ENCODE peak calls at places on chromosome 9, in four cellular contexts. T is GM12878, V is HepG2, A is K562. O is an unnamed sample.

GRCh38 chr9:14347408-14348224 is 33.7 kb upstream of the NFIB start:
- DNase-seq in T (no peak), V (no peak), A (no peak), O (peak)

GRCh38 chr9:75964431-75964830 is 74.0 kb downstream of the PCSK5 start:
- DNase-seq in T (no peak), V (peak), A (no peak), O (no peak)

GRCh38 chr9:113823421-113823820 is 52.7 kb upstream of the ZNF618 start:
- DNase-seq in T (no peak), V (no peak), A (no peak), O (peak)

GRCh38 chr9:101513351-101513750 is 20.3 kb upstream of the RNF20 start:
- DNase-seq in T (no peak), V (no peak), A (no peak), O (no peak)

GRCh38 chr9:137917116-137917515 is 39.5 kb downstream of the CACNA1B start:
- DNase-seq in T (no peak), V (no peak), A (no peak), O (no peak)

GRCh38 chr9:16611001-16611400 is 259.5 kb downstream of the BNC2 start:
- DNase-seq in T (no peak), V (no peak), A (no peak), O (no peak)

GRCh38 chr9:104694218-104694617 is at the start of gene OR13D1:
- DNase-seq in T (no peak), V (no peak), A (no peak), O (no peak)

GRCh38 chr9:4590430-4591122 is 71.5 kb upstream of the PLPP6 start:
- DNase-seq in T (no peak), V (no peak), A (no peak), O (no peak)

GRCh38 chr9:69090140-69090750 is 54.7 kb downstream of the FXN start:
- DNase-seq in T (no peak), V (no peak), A (no peak), O (no peak)

GRCh38 chr9:32398207-32398606 is 13.8 kb downstream of the ACO1 start:
- DNase-seq in T (no peak), V (no peak), A (no peak), O (no peak)

GRCh38 chr9:109728696-109729300 is 51.2 kb upstream of the PALM2AKAP2 start:
- DNase-seq in T (no peak), V (no peak), A (no peak), O (no peak)

GRCh38 chr9:72844440-72844768 is 108.4 kb downstream of the ALDH1A1 start:
- DNase-seq in T (no peak), V (no peak), A (no peak), O (no peak)

GRCh38 chr9:87245271-87245670 is 252.4 kb upstream of the DAPK1 start:
- DNase-seq in T (no peak), V (no peak), A (no peak), O (no peak)

GRCh38 chr9:87243602-87244001 is 254.1 kb upstream of the DAPK1 start:
- DNase-seq in T (no peak), V (no peak), A (no peak), O (no peak)

GRCh38 chr9:87250205-87250604 is 247.5 kb upstream of the DAPK1 start:
- DNase-seq in T (no peak), V (no peak), A (no peak), O (no peak)

GRCh38 chr9:87249029-87249428 is 248.6 kb upstream of the DAPK1 start:
- DNase-seq in T (no peak), V (no peak), A (no peak), O (no peak)
- TF ChIP-seq MYC in T (no peak), V (no peak), A (no peak), O (no peak)

DNA sequence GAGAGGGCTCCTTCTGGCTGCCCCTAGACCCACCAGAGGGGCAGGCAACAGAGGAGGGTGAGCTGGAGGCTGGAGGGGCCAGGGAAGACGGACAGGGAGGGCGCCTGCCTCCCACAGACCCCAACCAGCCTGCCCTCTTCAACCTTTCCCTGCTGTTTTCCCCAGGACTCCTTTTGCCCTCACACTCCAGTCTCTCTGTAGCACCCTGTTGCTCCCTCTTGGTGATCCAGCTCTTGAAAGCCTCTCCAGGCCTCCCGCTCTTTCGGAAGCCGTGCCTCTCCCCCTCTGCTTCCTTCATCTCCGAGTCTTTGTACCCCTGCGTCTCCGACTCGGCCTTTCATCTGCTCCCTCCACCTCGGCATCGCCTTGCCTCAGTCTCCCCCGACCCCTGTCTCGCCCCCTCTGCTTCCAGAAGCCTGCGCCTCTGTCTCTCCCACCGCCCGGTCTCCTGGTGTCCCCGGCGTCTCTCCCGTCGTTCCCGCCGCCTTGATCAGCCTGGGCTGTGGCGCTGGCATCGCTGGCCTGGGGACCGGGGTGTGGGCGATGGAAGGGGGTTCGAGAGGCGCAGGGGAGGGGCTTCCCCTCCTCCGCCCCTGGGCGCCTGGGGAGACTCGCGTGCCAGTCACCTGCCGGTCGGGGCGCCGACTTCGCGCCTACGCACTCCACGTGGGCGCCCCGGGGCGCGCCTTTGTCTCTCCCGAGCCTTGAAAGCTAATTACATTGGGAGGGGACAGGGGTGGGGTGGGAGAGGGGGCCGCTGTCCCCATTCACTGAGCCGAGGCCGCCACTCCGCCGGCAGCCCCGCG is 5.3 kb upstream of the PRDM12 start:
- DNase-seq in T (no peak), V (no peak), A (no peak), O (no peak)
- TF ChIP-seq EZH2 in T (no peak), V (peak), A (no peak), O (peak)

DNA sequence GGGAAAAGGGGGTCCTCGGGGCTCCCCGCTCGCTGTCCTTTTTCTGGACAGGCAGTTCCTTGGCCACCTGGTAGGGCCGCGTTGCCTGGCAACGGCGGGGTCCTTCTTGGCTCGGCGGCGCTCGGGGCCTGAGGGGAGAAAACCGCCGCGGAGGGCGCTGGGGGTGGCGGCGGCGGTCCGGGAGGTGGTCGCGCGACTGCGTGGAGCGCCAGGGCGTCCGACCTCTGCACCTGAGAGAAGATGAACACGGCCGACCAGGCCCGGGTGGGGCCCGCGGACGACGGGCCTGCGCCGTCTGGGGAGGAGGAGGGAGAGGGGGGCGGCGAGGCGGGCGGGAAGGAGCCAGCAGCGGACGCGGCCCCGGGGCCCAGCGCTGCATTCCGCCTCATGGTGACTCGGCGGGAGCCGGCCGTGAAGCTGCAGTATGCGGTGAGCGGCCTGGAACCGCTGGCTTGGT is at the start of gene GTF3C4:
- DNase-seq in T (no peak), V (no peak), A (peak), O (peak)
- TF ChIP-seq MYC in T (peak), V (no peak), A (no peak), O (no peak)

DNA sequence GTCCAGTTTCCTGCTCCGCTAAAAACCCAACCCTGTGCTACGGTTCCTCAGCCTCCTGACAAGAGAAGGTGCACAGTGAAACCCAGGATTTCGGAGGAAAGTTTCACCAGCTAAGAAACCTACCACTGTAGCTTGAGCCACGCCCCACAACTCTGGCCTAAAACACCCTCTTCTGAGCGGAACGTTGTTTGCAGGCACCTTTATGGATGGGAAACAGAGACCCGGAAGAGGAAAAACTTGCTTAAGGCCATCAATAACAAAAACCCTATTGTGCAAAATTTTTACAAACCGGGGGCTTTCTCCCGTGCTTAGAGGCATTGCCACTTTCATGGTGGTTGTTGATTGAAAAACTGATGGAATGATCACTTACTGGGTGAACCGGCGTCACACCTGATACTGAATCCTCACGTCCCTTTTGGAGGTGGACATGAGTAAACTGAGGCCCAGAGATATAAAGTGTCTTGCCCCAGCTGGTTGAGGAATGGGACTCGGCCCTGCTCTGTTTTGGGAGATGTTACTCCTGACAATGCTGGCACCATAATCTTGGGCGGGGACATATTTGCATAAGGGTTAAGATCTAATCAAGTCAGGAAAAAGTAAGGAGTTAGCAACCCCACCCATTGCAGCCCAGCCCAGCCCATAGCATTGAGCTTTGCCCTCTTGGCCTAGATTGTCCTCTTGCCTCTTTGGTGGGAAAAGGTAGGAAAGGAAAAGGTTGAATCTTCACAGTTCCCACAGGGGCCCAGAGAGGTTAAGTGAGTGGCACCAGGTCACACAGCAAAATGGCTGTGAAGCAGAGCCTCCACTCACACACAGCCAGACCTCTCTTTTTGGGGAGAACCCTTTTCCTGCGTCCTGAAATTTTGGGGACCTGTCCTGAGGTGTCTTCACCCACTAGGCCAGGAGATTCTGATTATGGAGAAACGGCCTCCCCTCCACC is 23.2 kb upstream of the PTGS1 start:
- DNase-seq in T (no peak), V (peak), A (no peak), O (no peak)
- TF ChIP-seq EZH2 in T (no peak), V (no peak), A (no peak), O (no peak)

DNA sequence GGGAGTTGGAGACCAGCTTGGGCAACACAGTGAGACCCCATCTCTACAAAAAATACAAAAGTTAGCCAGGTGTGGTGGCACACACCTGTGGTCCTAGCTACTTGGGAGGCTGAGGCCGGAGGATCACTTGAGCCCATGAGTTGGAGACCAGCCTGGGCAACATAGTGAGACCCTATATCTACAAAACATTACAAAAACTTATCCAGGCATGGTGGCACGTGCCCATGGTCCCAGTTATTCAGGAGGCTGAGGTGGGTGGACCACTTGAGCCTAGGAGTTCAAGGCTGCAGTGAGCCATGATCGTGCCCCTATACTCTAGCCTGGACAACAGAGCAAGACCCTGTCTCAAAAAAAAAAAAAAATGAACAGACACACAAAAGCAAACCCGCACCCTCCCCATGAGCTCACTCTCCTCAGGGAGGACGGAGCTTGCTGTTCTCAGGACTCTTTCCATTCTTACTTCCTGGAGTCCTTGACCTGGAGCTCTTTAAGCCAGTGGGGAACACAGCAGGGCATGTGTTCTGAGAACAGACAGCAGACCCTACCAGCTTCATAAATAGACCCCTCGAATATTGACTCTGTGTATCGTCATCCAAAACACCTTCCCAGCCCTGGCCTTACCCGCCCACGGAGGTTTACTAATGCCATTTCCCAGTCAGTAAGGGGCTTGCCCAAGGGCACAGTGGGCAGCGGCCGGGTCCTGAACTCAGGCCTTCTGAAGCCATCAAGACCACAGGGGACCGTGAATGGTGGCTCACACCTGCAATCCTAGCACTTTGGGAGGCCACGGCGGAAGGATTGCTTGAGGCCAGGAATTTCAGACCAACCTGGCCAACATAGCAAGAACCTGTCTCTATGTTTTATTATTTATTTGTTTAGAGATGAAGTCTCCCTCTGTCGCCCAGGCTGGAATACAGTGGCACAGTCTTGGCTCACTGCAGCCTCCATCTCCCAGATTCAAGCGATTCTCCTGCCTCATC is 11.1 kb downstream of the PTGES2 start:
- DNase-seq in T (no peak), V (no peak), A (no peak), O (no peak)
- TF ChIP-seq MYC in T (no peak), V (no peak), A (no peak), O (no peak)